ENCODE peak calls at places on chromosomes 13 and 19, in six cellular contexts. T is ascending aorta, D is heart left ventricle, E is colonic mucosa, U is brain microvascular endothelial cell, Q is mucosa of descending colon. C is an unnamed sample.

GRCh38 chr13:30196025-30196424 is 111.3 kb downstream of the KATNAL1 start:
- DNase-seq in D (no peak), T (no peak), Q (no peak), U (peak), E (no peak), C (peak)

GRCh38 chr13:44350775-44351504 is 22.7 kb upstream of the SERP2 start:
- DNase-seq in Q (no peak), D (no peak), U (no peak), T (no peak), E (no peak), C (no peak)

GRCh38 chr19:27746691-27747380 is 1466.1 kb downstream of the UQCRFS1 start:
- DNase-seq in D (peak), U (peak), T (peak), E (peak), Q (no peak), C (peak)

GRCh38 chr19:42422576-42423461 is 4.4 kb downstream of the LIPE start:
- DNase-seq in D (no peak), E (peak), Q (no peak), U (no peak), T (peak), C (peak)

GRCh38 chr13:33692531-33692930 is 125.4 kb upstream of the RFC3 start:
- DNase-seq in Q (no peak), T (no peak), E (no peak), U (no peak), D (no peak), C (no peak)

GRCh38 chr13:94169783-94170513 is 309.5 kb downstream of the DCT start:
- DNase-seq in T (peak), Q (peak), E (no peak), U (no peak), D (no peak), C (no peak)

GRCh38 chr19:53961523-53962345 is 1.0 kb upstream of the CACNG8 start:
- DNase-seq in D (no peak), E (no peak), T (no peak), U (no peak), Q (no peak), C (no peak)

GRCh38 chr19:46745521-46746280 is at the start of gene FKRP:
- DNase-seq in T (no peak), U (no peak), Q (no peak), E (no peak), D (no peak), C (peak)

GRCh38 chr13:48158290-48158689 is 63.4 kb upstream of the MED4 start:
- DNase-seq in Q (no peak), U (no peak), D (no peak), T (no peak), E (no peak), C (no peak)

GRCh38 chr19:28700176-28700575 is 512.8 kb downstream of the UQCRFS1 start:
- DNase-seq in U (no peak), D (no peak), T (no peak), E (no peak), Q (no peak), C (no peak)

GRCh38 chr19:47573076-47574026 is at the start of gene ZNF541:
- DNase-seq in U (no peak), Q (peak), D (peak), E (peak), T (peak), C (no peak)

GRCh38 chr19:14023404-14024235 is 4.3 kb upstream of the RLN3 start:
- DNase-seq in Q (no peak), E (peak), D (no peak), U (peak), T (no peak), C (peak)

GRCh38 chr19:34787059-34787824 is 14.2 kb upstream of the ZNF599 start:
- DNase-seq in T (no peak), E (no peak), U (no peak), D (no peak), Q (no peak), C (no peak)

GRCh38 chr13:25738342-25738771 is 313.5 kb downstream of the SHISA2 start:
- DNase-seq in Q (no peak), T (no peak), D (no peak), E (peak), U (peak), C (no peak)

GRCh38 chr19:14116918-14117578 is 514 bp downstream of the PRKACA start:
- DNase-seq in Q (peak), D (peak), U (no peak), T (no peak), E (peak), C (peak)

GRCh38 chr19:41887711-41888382 is 4.9 kb downstream of the ARHGEF1 start:
- DNase-seq in E (peak), Q (peak), D (no peak), U (no peak), T (peak), C (no peak)

GRCh38 chr19:48102870-48103751 is 7.5 kb downstream of the PLA2G4C start:
- DNase-seq in U (peak), Q (no peak), T (no peak), D (no peak), E (peak), C (peak)

GRCh38 chr13:100434010-100434763 is 154.4 kb downstream of the GGACT start:
- DNase-seq in E (no peak), D (no peak), T (no peak), Q (no peak), U (peak), C (no peak)

GRCh38 chr19:58262922-58263296 is 15.8 kb upstream of the ZNF8 start:
- DNase-seq in Q (no peak), T (no peak), D (no peak), U (no peak), E (no peak), C (no peak)

GRCh38 chr13:44565881-44566280 is 10.2 kb downstream of the TSC22D1 start:
- DNase-seq in U (no peak), E (no peak), Q (no peak), T (no peak), D (no peak), C (no peak)

GRCh38 chr13:41562083-41562482 is 104.7 kb downstream of the RGCC start:
- DNase-seq in Q (no peak), T (no peak), D (no peak), U (peak), E (peak), C (no peak)

GRCh38 chr13:90968510-90968909 is 379.0 kb upstream of the MIR17HG start:
- DNase-seq in D (no peak), T (no peak), E (no peak), U (no peak), Q (no peak), C (peak)

GRCh38 chr19:55472463-55472862 is 4.0 kb upstream of the ZNF628 start:
- DNase-seq in D (no peak), T (no peak), E (no peak), U (peak), Q (no peak), C (no peak)

GRCh38 chr13:97004886-97005285 is 10.6 kb upstream of the OXGR1 start:
- DNase-seq in D (no peak), E (no peak), T (no peak), U (no peak), Q (no peak), C (no peak)

GRCh38 chr13:22210134-22210930 is 539.5 kb downstream of the FGF9 start:
- DNase-seq in D (no peak), E (no peak), Q (no peak), T (no peak), U (no peak), C (no peak)

GRCh38 chr19:798415-799075 is 1.3 kb downstream of the PTBP1 start:
- DNase-seq in E (peak), Q (peak), T (no peak), D (peak), U (no peak), C (no peak)

GRCh38 chr19:41376998-41377365 is 649 bp downstream of the TMEM91 start:
- DNase-seq in T (no peak), Q (no peak), U (no peak), D (no peak), E (no peak), C (no peak)

GRCh38 chr19:10987621-10988297 is 26.9 kb downstream of the SMARCA4 start:
- DNase-seq in E (no peak), T (no peak), Q (no peak), U (no peak), D (no peak), C (no peak)

GRCh38 chr19:42271045-42271419 is 2.0 kb downstream of the CIC start:
- DNase-seq in D (no peak), Q (no peak), E (no peak), U (no peak), T (no peak), C (no peak)

GRCh38 chr13:73077867-73078266 is 19.1 kb downstream of the KLF5 start:
- DNase-seq in D (no peak), Q (no peak), T (no peak), U (no peak), E (no peak), C (no peak)

GRCh38 chr19:50287331-50287730 is 41.8 kb downstream of the KCNC3 start:
- DNase-seq in U (no peak), D (no peak), E (no peak), T (no peak), Q (no peak), C (no peak)

GRCh38 chr13:86109107-86109506 is 309.9 kb upstream of the SLITRK6 start:
- DNase-seq in D (no peak), Q (no peak), U (no peak), T (no peak), E (no peak), C (no peak)

GRCh38 chr13:76663941-76664340 is 222.3 kb downstream of the KCTD12 start:
- DNase-seq in Q (no peak), D (no peak), U (no peak), E (no peak), T (no peak), C (no peak)

GRCh38 chr13:76672422-76672821 is 213.8 kb downstream of the KCTD12 start:
- DNase-seq in Q (no peak), U (no peak), E (no peak), D (no peak), T (no peak), C (no peak)

GRCh38 chr13:76667551-76667950 is 218.7 kb downstream of the KCTD12 start:
- DNase-seq in Q (no peak), U (peak), T (no peak), E (peak), D (no peak), C (no peak)

GRCh38 chr13:76668716-76669115 is 217.5 kb downstream of the KCTD12 start:
- DNase-seq in T (no peak), E (no peak), Q (no peak), D (no peak), U (no peak), C (no peak)

DNA sequence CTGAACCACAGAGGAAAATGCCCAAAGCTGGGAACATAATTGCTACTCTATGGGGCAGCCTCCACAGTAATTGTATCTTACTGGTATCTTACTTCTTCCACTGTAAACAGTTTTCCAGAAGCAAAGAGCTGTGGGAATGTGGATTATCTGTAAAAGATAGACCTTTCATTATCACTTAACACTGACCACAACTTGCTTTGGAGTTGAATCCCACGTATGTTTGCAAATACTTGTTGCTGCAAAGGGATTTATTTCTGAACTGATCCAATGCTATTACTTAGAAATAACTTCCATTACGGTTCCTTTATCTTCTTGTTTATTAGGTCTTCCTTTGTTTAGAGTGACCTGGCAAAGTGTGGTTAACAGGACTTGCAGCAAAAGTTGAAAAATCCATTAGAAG is 218.1 kb downstream of the KCTD12 start:
- DNase-seq in D (no peak), U (no peak), Q (no peak), T (no peak), E (no peak), C (no peak)
- TF ChIP-seq CTCF in D (no peak), U (no peak), Q (no peak), T (no peak), E (no peak), C (no peak)

DNA sequence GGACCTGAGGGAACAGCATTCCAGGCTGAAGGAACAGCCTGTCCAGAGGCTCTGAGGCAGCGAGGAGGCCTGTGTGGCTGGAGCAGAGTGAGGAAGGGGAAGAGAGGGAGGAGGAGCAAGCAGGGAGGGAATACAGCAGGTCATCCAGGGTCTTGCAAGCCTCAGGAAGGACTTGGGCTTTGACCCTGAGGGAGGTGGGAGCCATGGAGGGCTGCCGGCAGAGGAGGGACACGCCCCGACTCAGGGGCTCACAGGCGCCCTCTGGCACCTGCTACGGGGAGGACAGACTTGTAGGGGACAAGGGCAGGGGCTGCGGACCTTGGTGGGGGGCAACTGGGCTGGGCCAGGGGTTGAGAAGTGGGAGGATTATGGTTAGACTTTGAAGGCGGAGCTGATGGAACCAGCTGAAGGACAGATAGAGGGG is 4.7 kb downstream of the TINCR start:
- DNase-seq in T (no peak), E (no peak), D (no peak), U (no peak), Q (no peak), C (no peak)
- TF ChIP-seq CTCF in T (no peak), E (no peak), D (no peak), U (peak), Q (no peak), C (no peak)

GRCh38 chr13:36979361-36980040 is 19.6 kb downstream of the ALG5 start:
- DNase-seq in E (no peak), D (no peak), U (no peak), Q (no peak), T (no peak), C (no peak)

GRCh38 chr13:36986462-36987240 is 12.5 kb downstream of the ALG5 start:
- DNase-seq in E (no peak), T (no peak), D (no peak), Q (no peak), U (no peak), C (no peak)

DNA sequence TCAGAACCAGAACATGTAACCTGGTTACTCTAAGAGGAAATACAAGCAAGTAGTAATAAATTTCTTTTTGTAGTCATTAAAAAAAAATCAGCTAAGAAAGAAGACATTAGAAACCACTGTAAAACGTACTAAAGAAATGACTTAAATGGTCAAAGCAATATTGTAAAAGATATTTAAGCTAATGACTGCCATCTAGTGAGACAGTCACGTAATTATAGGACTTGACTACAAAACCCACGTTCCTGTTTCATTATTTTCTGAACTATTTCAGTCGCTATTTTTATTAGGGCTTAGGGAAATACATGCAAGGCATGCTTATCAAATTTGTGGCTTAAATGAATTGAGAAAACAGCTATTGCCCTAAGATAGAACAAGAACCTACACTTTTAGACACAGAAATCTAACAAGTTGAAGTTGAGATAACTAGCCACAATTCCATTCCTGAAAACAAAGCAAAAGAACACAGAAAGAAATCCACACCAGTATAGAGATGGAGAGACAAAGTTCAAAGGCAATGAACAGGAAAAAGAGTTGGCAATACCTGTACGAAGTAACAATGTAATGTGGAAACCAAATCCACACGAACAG is 17.9 kb downstream of the ALG5 start:
- DNase-seq in U (no peak), D (no peak), E (no peak), T (no peak), Q (no peak), C (no peak)
- TF ChIP-seq CTCF in U (peak), D (peak), E (peak), T (peak), Q (no peak), C (peak)

GRCh38 chr13:32029684-32030083 is 1.9 kb upstream of the FRY start:
- DNase-seq in Q (no peak), T (no peak), E (no peak), U (no peak), D (no peak), C (no peak)

GRCh38 chr13:32031815-32032345 is 306 bp downstream of the FRY start:
- DNase-seq in E (no peak), D (no peak), U (no peak), Q (no peak), T (no peak), C (no peak)

GRCh38 chr13:32033744-32034143 is 2.2 kb downstream of the FRY start:
- DNase-seq in U (no peak), E (no peak), D (no peak), Q (no peak), T (no peak), C (no peak)

GRCh38 chr13:32032780-32033179 is 1.2 kb downstream of the FRY start:
- DNase-seq in T (no peak), Q (no peak), D (no peak), U (no peak), E (no peak), C (no peak)

DNA sequence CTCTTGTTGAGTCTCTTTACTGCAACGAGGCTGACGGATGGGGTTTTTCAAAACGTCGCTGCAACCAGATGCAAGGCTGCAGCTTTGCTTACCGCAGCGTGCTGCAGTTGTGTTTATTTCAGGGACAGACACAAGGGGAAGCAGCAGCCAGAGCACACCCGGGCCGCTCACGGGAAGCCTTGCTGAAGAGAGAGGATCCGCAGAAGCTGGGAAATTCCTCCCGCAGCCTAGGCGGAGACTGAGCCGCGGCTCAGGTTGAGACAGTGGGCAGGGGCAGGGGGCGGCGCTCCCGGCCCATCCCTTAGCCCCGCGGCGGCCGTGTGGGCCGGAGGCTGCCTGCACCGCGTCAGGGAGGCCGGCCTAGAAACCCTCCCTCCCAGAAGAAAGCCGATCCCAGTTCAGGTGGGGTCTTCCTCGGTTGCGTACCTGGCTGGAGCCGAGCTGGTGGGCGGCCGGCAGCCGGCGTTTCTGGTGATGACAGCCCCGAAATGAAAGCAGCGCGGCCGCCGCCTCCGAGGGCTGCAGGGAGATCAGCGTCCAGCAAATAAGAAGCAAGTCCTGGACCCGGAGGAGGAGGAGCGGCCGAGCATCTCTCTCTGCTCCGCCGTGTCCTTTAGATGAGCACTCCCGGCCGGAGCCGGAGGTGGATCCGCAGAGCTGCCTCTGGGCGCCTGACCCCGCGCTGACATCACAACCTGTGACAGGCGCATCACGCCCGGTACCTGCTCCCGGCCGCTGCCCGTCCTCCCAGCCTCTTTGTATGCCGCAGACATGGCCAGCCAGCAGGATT is at the start of gene FRY:
- DNase-seq in E (peak), U (peak), T (peak), D (peak), Q (peak), C (peak)
- TF ChIP-seq CTCF in E (no peak), U (peak), T (no peak), D (no peak), Q (no peak), C (no peak)

DNA sequence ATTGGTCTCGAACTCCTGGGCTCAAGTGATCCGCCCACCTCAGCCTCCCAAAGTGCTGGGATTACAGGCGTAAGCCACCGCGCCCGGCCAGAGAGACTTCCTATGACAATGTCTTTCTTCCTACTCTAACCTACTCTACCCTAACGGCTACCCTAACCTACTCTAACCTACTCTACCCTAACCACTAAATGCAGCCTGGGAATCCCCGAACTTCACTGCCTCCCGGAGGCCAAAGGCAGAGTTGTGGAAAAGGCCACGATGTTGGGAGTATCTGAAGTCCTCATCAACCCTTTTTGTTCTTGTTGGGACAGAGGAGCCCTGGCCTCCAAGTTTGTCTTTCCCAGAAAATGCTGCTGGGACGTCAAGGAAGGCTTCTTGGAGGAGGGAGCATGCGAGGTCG is 967 bp upstream of the NR2C2AP start:
- DNase-seq in D (no peak), E (no peak), Q (no peak), U (no peak), T (no peak), C (no peak)
- TF ChIP-seq CTCF in D (no peak), E (no peak), Q (no peak), U (no peak), T (no peak), C (no peak)

DNA sequence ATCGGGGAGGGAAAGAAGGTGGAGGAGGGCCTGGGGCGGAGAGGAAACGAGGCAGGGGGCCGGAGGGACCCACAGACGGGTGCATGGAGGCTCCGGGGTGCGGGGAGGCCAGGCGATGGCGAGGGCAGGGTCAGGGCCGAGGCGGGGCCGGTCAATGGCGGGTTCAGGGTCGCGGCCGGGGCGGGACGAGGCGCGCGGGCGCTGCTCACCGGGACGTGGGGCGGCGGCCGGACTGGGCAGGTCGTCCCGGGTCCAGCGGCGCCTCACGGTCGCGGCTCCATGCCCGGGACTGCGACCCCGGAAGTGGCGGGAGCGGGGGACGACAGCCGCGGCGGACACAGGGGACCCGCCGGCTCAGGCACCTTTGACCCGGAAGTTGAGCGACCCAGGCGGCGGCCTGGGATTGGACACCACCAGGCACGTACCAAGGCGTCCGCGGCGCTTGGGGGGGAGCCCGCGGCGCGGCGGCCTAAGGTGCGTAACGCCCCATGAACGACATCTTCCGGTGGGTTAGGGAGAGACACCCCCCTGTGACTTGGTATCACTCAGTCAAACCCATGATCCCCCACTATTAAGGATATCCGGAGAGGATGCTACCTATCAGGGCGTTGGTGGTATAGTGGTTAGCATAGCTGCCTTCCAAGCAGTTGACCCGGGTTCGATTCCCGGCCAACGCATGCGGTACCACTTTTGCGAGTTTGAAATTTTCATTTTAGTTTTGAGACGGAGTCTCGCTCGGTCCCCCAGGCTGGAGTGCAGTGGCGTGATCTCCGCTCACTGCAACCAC is at the start of gene DPP9:
- DNase-seq in D (peak), U (peak), T (peak), E (peak), Q (peak), C (peak)
- TF ChIP-seq CTCF in D (peak), U (peak), T (peak), E (peak), Q (no peak), C (peak)